ENCODE peak calls at places on chromosomes 7 and 10, in seven cellular contexts. Z is cortex of kidney; I is NCI-H2081 treated with DMSO at 0.1 percent for 48 hours; M is mucosa of gallbladder; J is activated CD8-positive, alpha-beta memory T cell treated with anti-CD3 and anti-CD28 coated beads for 1 hour; G is activated CD4-positive, CD25-positive, alpha-beta regulatory T cell treated with anti-CD3 and anti-CD28 coated beads, Interleukin-2, amount 50 U/mL, for 72 hours; H is HS-5. S is an unnamed sample.

GRCh38 chr7:40263752-40264390 is 129.1 kb downstream of the SUGCT start:
- DNase-seq in Z (no peak), I (no peak), M (no peak), J (no peak), G (no peak), H (no peak), S (no peak)

GRCh38 chr10:88651131-88651541 is 13.1 kb upstream of the LIPF start:
- DNase-seq in Z (no peak), I (no peak), M (no peak), J (no peak), G (no peak), H (peak), S (no peak)

GRCh38 chr7:121084256-121084655 is 95.7 kb downstream of the CPED1 start:
- DNase-seq in Z (no peak), I (no peak), M (no peak), J (no peak), G (no peak), H (no peak), S (no peak)

GRCh38 chr10:102280397-102281015 is 35.2 kb downstream of the GBF1 start:
- DNase-seq in Z (no peak), I (no peak), M (no peak), J (no peak), G (no peak), H (no peak), S (no peak)

GRCh38 chr7:17984288-17984687 is 43.4 kb downstream of the PRPS1L1 start:
- DNase-seq in Z (no peak), I (no peak), M (no peak), J (no peak), G (no peak), H (no peak), S (no peak)

GRCh38 chr10:109919224-109919623 is 4.1 kb downstream of the XPNPEP1 start:
- DNase-seq in Z (no peak), I (no peak), M (no peak), J (no peak), G (no peak), H (no peak), S (no peak)

GRCh38 chr7:80324032-80324431 is 187.8 kb downstream of the GNAT3 start:
- DNase-seq in Z (no peak), I (no peak), M (peak), J (no peak), G (no peak), H (peak), S (no peak)

GRCh38 chr7:138979226-138979979 is 1.8 kb downstream of the KIAA1549 start:
- DNase-seq in Z (no peak), I (no peak), M (no peak), J (no peak), G (no peak), H (no peak), S (no peak)

GRCh38 chr7:114857605-114858004 is 64.3 kb upstream of the MDFIC start:
- DNase-seq in Z (no peak), I (no peak), M (no peak), J (no peak), G (no peak), H (no peak), S (no peak)

GRCh38 chr10:24701447-24701846 is 22.2 kb downstream of the ARHGAP21 start:
- DNase-seq in Z (no peak), I (no peak), M (no peak), J (no peak), G (no peak), H (no peak), S (no peak)

GRCh38 chr10:33716461-33717267 is 382.2 kb upstream of the NRP1 start:
- DNase-seq in Z (no peak), I (no peak), M (peak), J (no peak), G (no peak), H (no peak), S (no peak)

GRCh38 chr10:113716109-113717010 is 35.1 kb upstream of the PLEKHS1 start:
- DNase-seq in Z (no peak), I (no peak), M (no peak), J (no peak), G (no peak), H (no peak), S (no peak)

GRCh38 chr7:66283003-66283920 is 78.1 kb downstream of the TPST1 start:
- DNase-seq in Z (no peak), I (no peak), M (no peak), J (no peak), G (no peak), H (peak), S (no peak)

GRCh38 chr7:64630496-64630895 is 35.4 kb upstream of the ZNF107 start:
- DNase-seq in Z (no peak), I (no peak), M (no peak), J (no peak), G (no peak), H (no peak), S (no peak)

GRCh38 chr7:28853834-28854749 is 104.0 kb downstream of the TRIL start:
- DNase-seq in Z (peak), I (peak), M (peak), J (peak), G (peak), H (peak), S (peak)

GRCh38 chr7:55514546-55515265 is 57.6 kb downstream of the VOPP1 start:
- DNase-seq in Z (no peak), I (no peak), M (no peak), J (no peak), G (no peak), H (no peak), S (no peak)

GRCh38 chr7:108211382-108212201 is 81.4 kb upstream of the LAMB4 start:
- DNase-seq in Z (no peak), I (no peak), M (peak), J (no peak), G (no peak), H (no peak), S (no peak)

GRCh38 chr10:79112898-79113431 is 44.2 kb downstream of the ZMIZ1 start:
- DNase-seq in Z (no peak), I (no peak), M (no peak), J (no peak), G (no peak), H (peak), S (peak)

GRCh38 chr7:116548506-116548905 is 23.7 kb downstream of the CAV1 start:
- DNase-seq in Z (no peak), I (no peak), M (no peak), J (no peak), G (no peak), H (no peak), S (no peak)

GRCh38 chr10:31702005-31702404 is 226.6 kb downstream of the ARHGAP12 start:
- DNase-seq in Z (no peak), I (no peak), M (no peak), J (no peak), G (no peak), H (no peak), S (no peak)

GRCh38 chr10:13613519-13613918 is 26.8 kb downstream of the PRPF18 start:
- DNase-seq in Z (no peak), I (no peak), M (no peak), J (no peak), G (no peak), H (no peak), S (no peak)

GRCh38 chr10:112832361-112832878 is 117.6 kb upstream of the TCF7L2 start:
- DNase-seq in Z (no peak), I (no peak), M (no peak), J (no peak), G (no peak), H (no peak), S (peak)

GRCh38 chr10:94193466-94193924 is 169.2 kb downstream of the NOC3L start:
- DNase-seq in Z (no peak), I (no peak), M (no peak), J (no peak), G (no peak), H (no peak), S (no peak)

GRCh38 chr7:124655990-124656389 is 109.6 kb downstream of the GPR37 start:
- DNase-seq in Z (no peak), I (peak), M (no peak), J (no peak), G (no peak), H (no peak), S (no peak)

GRCh38 chr7:137519964-137520363 is 176.4 kb upstream of the PTN start:
- DNase-seq in Z (no peak), I (no peak), M (no peak), J (no peak), G (no peak), H (no peak), S (no peak)

GRCh38 chr7:134946260-134946659 is 40.0 kb upstream of the AGBL3 start:
- DNase-seq in Z (no peak), I (no peak), M (no peak), J (no peak), G (no peak), H (no peak), S (no peak)

GRCh38 chr7:101232141-101232821 is 5.3 kb downstream of the CLDN15 start:
- DNase-seq in Z (no peak), I (no peak), M (peak), J (no peak), G (no peak), H (no peak), S (no peak)

GRCh38 chr7:100974021-100974420 is 4.7 kb downstream of the MUC12 start:
- DNase-seq in Z (no peak), I (no peak), M (no peak), J (no peak), G (no peak), H (no peak), S (no peak)

GRCh38 chr7:113015038-113015645 is 71.5 kb downstream of the GPR85 start:
- DNase-seq in Z (no peak), I (no peak), M (no peak), J (no peak), G (no peak), H (no peak), S (no peak)

GRCh38 chr10:48772059-48772458 is 87.4 kb downstream of the WDFY4 start:
- DNase-seq in Z (no peak), I (no peak), M (no peak), J (no peak), G (no peak), H (no peak), S (no peak)

GRCh38 chr10:113027574-113028392 is 77.7 kb downstream of the TCF7L2 start:
- DNase-seq in Z (no peak), I (no peak), M (no peak), J (no peak), G (no peak), H (no peak), S (no peak)

GRCh38 chr7:135842446-135843175 is 94.0 kb upstream of the FAM180A start:
- DNase-seq in Z (no peak), I (no peak), M (no peak), J (no peak), G (no peak), H (no peak), S (no peak)

GRCh38 chr10:84665883-84666463 is 337.6 kb downstream of the CCSER2 start:
- DNase-seq in Z (no peak), I (no peak), M (no peak), J (no peak), G (no peak), H (no peak), S (peak)

GRCh38 chr10:70561558-70561957 is 41.0 kb downstream of the PRF1 start:
- DNase-seq in Z (no peak), I (no peak), M (no peak), J (no peak), G (no peak), H (no peak), S (no peak)

GRCh38 chr10:69965919-69966662 is 86.6 kb upstream of the MACROH2A2 start:
- DNase-seq in Z (no peak), I (no peak), M (peak), J (no peak), G (no peak), H (no peak), S (no peak)

S was measured in 8988T.